ENCODE peak calls at places on chromosomes 11 and 22, in six cellular contexts. O, B, A, S, V and H are unnamed samples.

GRCh38 chr22:18076060-18076497 is 1.7 kb upstream of the PEX26 start:
- DNase-seq in O (peak), B (peak), A (peak), S (peak), V (peak), H (peak)

GRCh38 chr11:134639586-134640330 is 227.7 kb upstream of the B3GAT1 start:
- DNase-seq in O (no peak), B (no peak), A (no peak), S (no peak), V (peak), H (no peak)

GRCh38 chr22:19876941-19877625 is 22.4 kb upstream of the GNB1L start:
- DNase-seq in O (no peak), B (no peak), A (no peak), S (peak), V (no peak), H (no peak)

GRCh38 chr22:18133452-18133851 is 16.5 kb upstream of the USP18 start:
- DNase-seq in O (no peak), B (peak), A (no peak), S (no peak), V (no peak), H (no peak)

GRCh38 chr11:22753401-22753800 is 76.2 kb downstream of the SVIP start:
- DNase-seq in O (no peak), B (no peak), A (no peak), S (no peak), V (no peak), H (no peak)

GRCh38 chr11:124917115-124917637 is 1.9 kb upstream of the HEPN1 start:
- DNase-seq in O (no peak), B (no peak), A (no peak), S (no peak), V (no peak), H (no peak)

GRCh38 chr11:8922691-8923090 is 10.1 kb downstream of the C11orf16 start:
- DNase-seq in O (no peak), B (no peak), A (no peak), S (no peak), V (no peak), H (no peak)

GRCh38 chr11:8232414-8232813 is 31.3 kb downstream of the LMO1 start:
- DNase-seq in O (no peak), B (no peak), A (no peak), S (no peak), V (no peak), H (no peak)

GRCh38 chr11:75352417-75353206 is 1.2 kb upstream of the ARRB1 start:
- DNase-seq in O (no peak), B (no peak), A (no peak), S (peak), V (peak), H (peak)

GRCh38 chr11:3824714-3825472 is 15.9 kb downstream of the RHOG start:
- DNase-seq in O (no peak), B (peak), A (no peak), S (peak), V (peak), H (peak)

GRCh38 chr11:6022954-6023353 is 7.6 kb downstream of the OR56A1 start:
- DNase-seq in O (no peak), B (peak), A (peak), S (peak), V (peak), H (peak)

GRCh38 chr22:29115682-29116313 is 43.0 kb downstream of the KREMEN1 start:
- DNase-seq in O (no peak), B (no peak), A (no peak), S (no peak), V (no peak), H (no peak)

GRCh38 chr11:100232006-100232405 is 455.1 kb upstream of the ARHGAP42 start:
- DNase-seq in O (no peak), B (no peak), A (no peak), S (no peak), V (no peak), H (no peak)

GRCh38 chr11:105588001-105588400 is 21.9 kb upstream of the GRIA4 start:
- DNase-seq in O (peak), B (no peak), A (peak), S (no peak), V (no peak), H (no peak)

DNA sequence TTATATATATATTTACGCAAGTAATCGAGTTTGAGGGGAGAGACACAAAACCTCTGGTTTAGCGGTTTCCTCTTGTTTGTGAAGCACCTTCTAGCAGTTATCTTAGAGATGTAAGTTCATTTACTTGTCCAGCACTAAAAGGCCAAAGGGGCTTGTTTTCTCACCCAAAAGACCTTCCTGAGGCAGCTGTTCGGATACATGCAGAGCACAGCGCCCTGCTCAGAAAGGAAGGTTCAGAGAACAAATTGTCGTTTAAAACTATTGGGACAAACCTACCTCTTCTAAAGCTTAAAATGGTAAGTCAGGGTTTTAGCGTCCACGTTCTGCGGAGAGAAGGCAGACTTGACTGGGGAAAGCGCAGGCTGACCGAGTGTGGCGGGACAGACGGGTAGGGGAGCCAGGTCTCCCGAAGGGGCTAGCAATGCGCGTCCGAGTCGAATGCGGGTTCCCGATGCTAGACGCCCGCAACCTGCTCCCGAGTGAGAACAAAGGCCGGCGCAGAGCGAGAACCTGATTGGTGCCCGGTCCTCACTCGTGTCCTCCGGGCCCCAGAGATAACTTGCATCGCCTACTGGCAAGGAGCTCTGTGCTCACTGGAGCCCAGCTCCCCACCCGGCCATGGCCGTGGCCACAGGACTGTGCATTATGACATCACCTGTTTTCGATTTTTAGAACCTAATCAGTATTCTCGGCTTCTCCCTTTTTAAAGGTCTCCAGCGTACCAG is 1.0 kb upstream of the SESN3 start:
- DNase-seq in O (no peak), B (peak), A (no peak), S (peak), V (peak), H (peak)
- TF ChIP-seq CTCF in O (no peak), B (no peak), A (no peak), S (no peak), V (no peak), H (no peak)

DNA sequence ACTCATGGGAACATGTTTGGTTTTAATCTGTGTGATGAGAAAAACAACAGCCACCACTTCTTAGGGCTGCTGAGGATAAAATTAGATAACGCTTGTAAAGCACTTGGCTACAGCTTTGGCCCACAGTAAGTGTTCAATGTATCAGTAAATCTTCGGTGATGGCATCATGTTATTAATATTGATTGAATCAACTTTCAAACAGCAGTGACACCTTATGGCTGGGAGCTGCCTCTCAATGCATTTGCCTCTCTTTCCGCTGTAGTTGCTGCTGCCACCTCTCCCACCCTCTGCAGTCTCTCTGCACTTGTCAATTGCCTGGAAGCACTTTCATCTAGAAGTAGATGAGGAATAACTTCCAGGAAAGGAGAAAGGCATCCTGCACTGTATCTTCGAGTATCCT is 491.1 kb downstream of the OPCML start:
- DNase-seq in O (no peak), B (no peak), A (no peak), S (no peak), V (no peak), H (no peak)
- TF ChIP-seq CTCF in O (no peak), B (no peak), A (no peak), S (no peak), V (no peak), H (no peak)

DNA sequence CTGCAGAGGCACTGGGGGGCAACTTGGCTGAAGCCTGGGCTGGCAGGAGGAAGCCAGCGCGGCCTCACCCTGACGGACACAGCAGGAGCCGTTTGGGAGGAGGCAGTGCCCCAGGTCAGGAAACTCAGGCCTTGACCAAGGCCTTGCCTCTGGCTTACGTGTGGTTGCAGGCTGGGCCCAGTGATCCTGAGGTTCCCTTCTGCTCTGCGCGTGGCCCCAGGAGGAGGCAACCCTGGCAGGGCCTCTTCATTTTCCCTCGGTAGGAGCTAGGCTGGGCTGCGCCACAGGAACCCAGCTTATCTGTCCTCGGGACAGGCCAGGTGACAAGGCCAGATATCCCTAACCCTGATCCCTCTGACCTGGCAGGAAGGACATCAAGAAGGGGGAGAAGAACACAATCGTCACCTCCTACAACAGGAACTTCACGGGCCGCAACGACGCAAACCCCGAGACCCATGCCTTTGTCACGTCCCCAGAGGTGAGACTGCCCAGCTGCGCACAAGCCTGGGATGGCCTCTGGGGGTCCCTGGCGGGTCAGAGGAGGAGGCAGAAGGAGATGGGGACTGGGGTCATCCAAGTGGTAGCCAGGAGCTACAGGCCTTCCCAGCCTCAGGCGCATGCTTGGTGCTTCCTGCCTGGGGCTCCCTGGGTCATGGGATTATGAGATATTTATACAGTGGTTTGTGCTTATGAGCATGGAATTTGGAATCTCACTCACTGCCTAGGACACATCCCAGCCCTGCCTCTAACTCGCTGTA is 20.6 kb downstream of the POLR3H start:
- DNase-seq in O (no peak), B (no peak), A (peak), S (no peak), V (no peak), H (no peak)
- TF ChIP-seq CTCF in O (no peak), B (no peak), A (no peak), S (no peak), V (no peak), H (no peak)

DNA sequence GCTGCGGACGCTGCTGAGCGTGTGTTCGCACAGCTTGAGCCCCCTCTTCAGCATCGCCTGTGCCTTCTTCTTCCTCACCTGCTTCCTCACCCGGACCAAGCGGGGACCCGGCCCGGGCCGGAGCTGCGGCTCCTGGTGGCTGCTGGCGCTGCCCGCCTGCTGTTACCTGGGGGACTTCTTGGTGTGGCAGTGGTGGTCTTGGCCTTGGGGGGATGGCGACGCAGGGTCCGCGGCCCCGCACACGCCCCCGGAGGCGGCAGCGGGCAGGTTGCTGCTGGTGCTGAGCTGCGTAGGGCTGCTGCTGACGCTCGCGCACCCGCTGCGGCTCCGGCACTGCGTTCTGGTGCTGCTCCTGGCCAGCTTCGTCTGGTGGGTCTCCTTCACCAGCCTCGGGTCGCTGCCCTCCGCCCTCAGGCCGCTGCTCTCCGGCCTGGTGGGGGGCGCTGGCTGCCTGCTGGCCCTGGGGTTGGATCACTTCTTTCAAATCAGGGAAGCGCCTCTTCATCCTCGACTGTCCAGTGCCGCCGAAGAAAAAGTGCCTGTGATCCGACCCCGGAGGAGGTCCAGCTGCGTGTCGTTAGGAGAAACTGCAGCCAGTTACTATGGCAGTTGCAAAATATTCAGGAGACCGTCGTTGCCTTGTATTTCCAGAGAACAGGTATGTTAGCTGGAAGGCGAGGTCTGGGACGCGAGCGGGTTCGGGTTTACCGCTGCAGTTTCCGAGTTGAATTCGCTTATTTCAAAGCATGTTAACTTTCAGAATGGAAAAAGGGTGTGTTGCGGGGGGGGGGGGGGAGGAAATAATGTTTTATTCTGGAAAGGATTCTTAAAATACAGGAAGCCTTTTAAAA is 1.0 kb downstream of the PDE3B start:
- DNase-seq in O (no peak), B (no peak), A (no peak), S (peak), V (peak), H (no peak)
- TF ChIP-seq CTCF in O (no peak), B (peak), A (no peak), S (no peak), V (no peak), H (no peak)

GRCh38 chr22:32042924-32043323 is at the start of gene SLC5A1:
- DNase-seq in O (no peak), B (no peak), A (no peak), S (no peak), V (no peak), H (no peak)

GRCh38 chr22:32043391-32043790 is 330 bp downstream of the SLC5A1 start:
- DNase-seq in O (no peak), B (no peak), A (no peak), S (no peak), V (no peak), H (no peak)

GRCh38 chr22:32044913-32045312 is 1.9 kb downstream of the SLC5A1 start:
- DNase-seq in O (no peak), B (peak), A (no peak), S (no peak), V (peak), H (no peak)

GRCh38 chr22:32048069-32048468 is 5.0 kb downstream of the SLC5A1 start:
- DNase-seq in O (no peak), B (no peak), A (no peak), S (no peak), V (no peak), H (no peak)

GRCh38 chr22:32044477-32044876 is 1.4 kb downstream of the SLC5A1 start:
- DNase-seq in O (no peak), B (no peak), A (no peak), S (no peak), V (no peak), H (no peak)
- TF ChIP-seq CTCF in O (no peak), B (no peak), A (no peak), S (no peak), V (no peak), H (no peak)

GRCh38 chr11:12085371-12086251 is 24.8 kb upstream of the MICAL2 start:
- DNase-seq in O (no peak), B (no peak), A (peak), S (no peak), V (no peak), H (no peak)

GRCh38 chr11:12088047-12088481 is 22.3 kb upstream of the MICAL2 start:
- DNase-seq in O (peak), B (no peak), A (peak), S (peak), V (no peak), H (no peak)

GRCh38 chr11:12086271-12087074 is 23.9 kb upstream of the MICAL2 start:
- DNase-seq in O (peak), B (peak), A (peak), S (no peak), V (peak), H (no peak)

GRCh38 chr11:12088531-12088930 is 21.9 kb upstream of the MICAL2 start:
- DNase-seq in O (no peak), B (no peak), A (no peak), S (no peak), V (no peak), H (no peak)

DNA sequence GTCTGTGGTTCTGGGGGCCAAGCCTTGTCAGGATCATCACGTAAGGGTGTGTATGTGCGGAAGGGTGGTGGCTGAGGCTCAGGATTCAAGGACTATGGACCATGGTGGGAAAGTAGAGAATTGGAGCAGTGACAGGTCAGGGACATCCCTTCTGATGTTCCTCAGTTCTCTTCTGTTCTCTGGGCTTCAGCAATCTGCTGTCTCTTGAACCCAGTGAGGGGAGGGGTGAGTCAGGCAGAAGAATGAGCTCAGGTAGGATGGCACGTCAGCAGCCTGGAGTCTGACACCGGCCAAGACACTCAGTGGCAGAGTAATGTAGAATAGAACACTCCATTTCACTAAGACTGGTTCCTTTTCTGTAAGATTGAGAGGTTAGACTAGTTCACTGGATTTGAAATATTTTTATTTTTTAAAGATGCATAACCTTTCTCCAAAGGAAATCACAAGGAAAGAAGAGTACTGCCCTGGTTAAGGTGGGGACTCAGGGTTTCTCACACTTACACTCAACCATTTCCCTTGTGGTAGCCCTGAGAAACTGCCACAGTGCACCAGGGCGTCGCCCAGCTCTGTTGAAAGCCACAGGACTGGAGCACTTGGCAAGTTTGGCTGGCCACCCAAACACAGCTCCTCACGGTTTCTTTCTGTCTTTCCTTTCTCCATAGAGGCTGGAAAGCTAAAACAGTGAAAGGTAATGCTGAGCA is 23.2 kb upstream of the MICAL2 start:
- DNase-seq in O (no peak), B (no peak), A (peak), S (peak), V (no peak), H (no peak)
- TF ChIP-seq CTCF in O (peak), B (no peak), A (peak), S (no peak), V (no peak), H (no peak)

DNA sequence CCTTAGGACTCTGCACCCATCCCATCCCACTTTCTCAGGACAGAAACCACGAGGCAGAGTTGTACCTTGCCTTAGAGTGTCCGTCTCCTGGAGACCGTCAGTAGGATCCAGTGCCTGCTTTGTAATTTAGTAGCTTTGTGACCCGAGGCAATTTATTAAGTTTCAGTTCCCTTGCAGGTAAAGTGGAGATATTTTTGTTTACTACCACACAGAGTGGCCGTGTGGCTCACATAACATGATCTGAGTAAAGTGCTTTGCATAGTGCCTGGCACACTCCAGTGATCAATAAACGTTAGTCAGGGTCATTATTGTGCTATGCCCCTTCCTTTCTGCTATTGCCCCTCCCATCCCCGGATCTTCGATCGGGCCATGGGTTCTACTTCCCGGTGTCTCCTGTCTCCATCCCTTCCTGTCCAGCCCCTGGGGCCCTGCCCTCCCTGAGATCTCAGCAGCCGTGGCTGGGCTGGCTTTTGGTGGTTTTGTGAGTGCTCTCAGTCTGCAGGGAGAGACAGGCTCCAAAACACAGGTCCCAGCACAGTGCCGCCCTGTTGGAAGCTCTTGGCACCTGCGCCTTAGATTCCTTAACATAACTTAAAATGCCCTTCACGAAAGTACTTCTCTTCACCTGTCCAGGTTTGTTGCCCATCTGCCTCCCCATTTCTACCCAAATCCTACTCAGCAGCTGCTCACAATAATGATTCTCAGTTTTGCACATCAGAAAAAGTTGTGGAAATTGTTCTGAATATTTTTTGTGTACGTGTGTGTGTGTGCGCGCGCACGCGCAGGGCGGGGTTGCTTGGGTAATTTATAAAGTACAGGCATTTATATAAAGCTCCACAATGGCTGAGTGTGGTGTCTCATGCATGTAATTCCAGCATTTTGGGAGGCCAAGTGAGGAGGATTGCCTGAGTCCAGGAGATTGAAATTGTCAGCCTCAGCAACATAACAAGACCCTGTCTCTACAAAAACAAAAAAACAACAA is 753.7 kb downstream of the NTM start:
- DNase-seq in O (no peak), B (no peak), A (no peak), S (no peak), V (no peak), H (no peak)
- TF ChIP-seq CTCF in O (no peak), B (no peak), A (peak), S (no peak), V (no peak), H (no peak)

GRCh38 chr22:30763815-30764686 is 69.4 kb downstream of the OSBP2 start:
- DNase-seq in O (peak), B (no peak), A (peak), S (peak), V (peak), H (peak)
- TF ChIP-seq CTCF in O (peak), B (peak), A (peak), S (peak), V (peak), H (peak)

GRCh38 chr11:811446-812245 is 1.9 kb downstream of the RPLP2 start:
- DNase-seq in O (no peak), B (no peak), A (no peak), S (no peak), V (no peak), H (no peak)
- TF ChIP-seq CTCF in O (no peak), B (no peak), A (peak), S (no peak), V (no peak), H (no peak)